ENCODE peak calls at places on chromosomes 3 and 15, in six cellular contexts. X, D, Y, H, V and K are unnamed samples.
A peak's percentile ranks its signal among the peaks of the same experiment; 100 is the strongest.

GRCh38 chr3:13513051-13513912 is 33.2 kb downstream of the HDAC11 start:
- DNase-seq in X (peak; percentile 61), D (peak; percentile 5), Y (no peak), H (peak; percentile 65), V (no peak), K (no peak)

GRCh38 chr3:133992385-133992784 is 37.3 kb downstream of the SLCO2A1 start:
- DNase-seq in X (no peak), D (no peak), Y (no peak), H (no peak), V (no peak), K (no peak)

GRCh38 chr3:115615001-115615447 is 8.3 kb upstream of the GAP43 start:
- DNase-seq in X (no peak), D (no peak), Y (no peak), H (peak; percentile 2), V (peak; percentile 18), K (no peak)

GRCh38 chr15:71443538-71443937 is 328.3 kb downstream of the THSD4 start:
- DNase-seq in X (peak; percentile 68), D (peak; percentile 62), Y (peak; percentile 47), H (peak; percentile 60), V (no peak), K (no peak)

GRCh38 chr3:142603340-142603730 is 7.1 kb downstream of the PLS1 start:
- DNase-seq in X (no peak), D (no peak), Y (no peak), H (no peak), V (no peak), K (no peak)

GRCh38 chr3:42216820-42217416 is 49.1 kb downstream of the CCK start:
- DNase-seq in X (no peak), D (no peak), Y (no peak), H (peak; percentile 38), V (no peak), K (no peak)

GRCh38 chr3:86578071-86578470 is 412.9 kb downstream of the VGLL3 start:
- DNase-seq in X (no peak), D (no peak), Y (no peak), H (no peak), V (no peak), K (no peak)

GRCh38 chr15:68667800-68668625 is 89.2 kb downstream of the CORO2B start:
- DNase-seq in X (no peak), D (no peak), Y (peak; percentile 35), H (no peak), V (no peak), K (no peak)

GRCh38 chr15:99251436-99251821 is at the start of gene LRRC28:
- DNase-seq in X (no peak), D (no peak), Y (no peak), H (no peak), V (no peak), K (no peak)

GRCh38 chr3:146090521-146090920 is 70.5 kb downstream of the PLOD2 start:
- DNase-seq in X (no peak), D (no peak), Y (no peak), H (no peak), V (no peak), K (no peak)

GRCh38 chr3:69353492-69353891 is 32.4 kb downstream of the FRMD4B start:
- DNase-seq in X (no peak), D (peak; percentile 74), Y (no peak), H (no peak), V (no peak), K (no peak)

GRCh38 chr3:114406286-114406685 is 112.5 kb downstream of the TIGIT start:
- DNase-seq in X (no peak), D (no peak), Y (no peak), H (peak; percentile 76), V (no peak), K (no peak)

GRCh38 chr3:134357261-134357913 is 16.9 kb downstream of the AMOTL2 start:
- DNase-seq in X (peak; percentile 35), D (peak; percentile 32), Y (peak; percentile 33), H (no peak), V (no peak), K (no peak)

GRCh38 chr3:193702967-193703366 is 110.0 kb downstream of the OPA1 start:
- DNase-seq in X (no peak), D (no peak), Y (no peak), H (peak; percentile 63), V (no peak), K (no peak)

GRCh38 chr3:102090646-102091045 is 241.3 kb downstream of the NFKBIZ start:
- DNase-seq in X (no peak), D (no peak), Y (no peak), H (peak; percentile 16), V (no peak), K (no peak)

GRCh38 chr15:98786706-98787105 is 138.4 kb downstream of the IGF1R start:
- DNase-seq in X (no peak), D (no peak), Y (no peak), H (no peak), V (no peak), K (no peak)

GRCh38 chr3:38579146-38579545 is 70.3 kb downstream of the SCN5A start:
- DNase-seq in X (peak; percentile 69), D (peak; percentile 43), Y (no peak), H (no peak), V (no peak), K (no peak)

GRCh38 chr15:78048410-78048946 is 29.0 kb downstream of the TBC1D2B start:
- DNase-seq in X (no peak), D (no peak), Y (no peak), H (no peak), V (no peak), K (no peak)

GRCh38 chr3:37290551-37290950 is 116.2 kb upstream of the LRRFIP2 start:
- DNase-seq in X (no peak), D (no peak), Y (no peak), H (peak; percentile 46), V (no peak), K (no peak)

GRCh38 chr3:29026959-29027358 is 253.9 kb upstream of the RBMS3 start:
- DNase-seq in X (no peak), D (no peak), Y (no peak), H (peak; percentile 19), V (no peak), K (no peak)

GRCh38 chr15:98164573-98164972 is 204.1 kb downstream of the ARRDC4 start:
- DNase-seq in X (no peak), D (no peak), Y (no peak), H (peak; percentile 48), V (no peak), K (no peak)

GRCh38 chr3:153291052-153291689 is 129.1 kb downstream of the RAP2B start:
- DNase-seq in X (no peak), D (no peak), Y (no peak), H (peak; percentile 52), V (peak; percentile 44), K (peak; percentile 17)

GRCh38 chr3:63523100-63523499 is 129.4 kb upstream of the SNTN start:
- DNase-seq in X (no peak), D (no peak), Y (no peak), H (peak; percentile 11), V (peak; percentile 1), K (peak; percentile 2)

GRCh38 chr3:167467848-167468611 is 5.8 kb downstream of the SERPINI2 start:
- DNase-seq in X (no peak), D (no peak), Y (no peak), H (no peak), V (no peak), K (peak; percentile 23)

GRCh38 chr3:195888981-195889842 is 19.1 kb downstream of the TNK2 start:
- DNase-seq in X (peak; percentile 30), D (no peak), Y (no peak), H (no peak), V (no peak), K (no peak)

GRCh38 chr15:91916051-91916450 is 62.5 kb downstream of the SLCO3A1 start:
- DNase-seq in X (no peak), D (no peak), Y (no peak), H (no peak), V (no peak), K (no peak)

GRCh38 chr3:127535901-127536817 is 54.4 kb downstream of the TPRA1 start:
- DNase-seq in X (no peak), D (no peak), Y (peak; percentile 45), H (no peak), V (no peak), K (no peak)

DNA sequence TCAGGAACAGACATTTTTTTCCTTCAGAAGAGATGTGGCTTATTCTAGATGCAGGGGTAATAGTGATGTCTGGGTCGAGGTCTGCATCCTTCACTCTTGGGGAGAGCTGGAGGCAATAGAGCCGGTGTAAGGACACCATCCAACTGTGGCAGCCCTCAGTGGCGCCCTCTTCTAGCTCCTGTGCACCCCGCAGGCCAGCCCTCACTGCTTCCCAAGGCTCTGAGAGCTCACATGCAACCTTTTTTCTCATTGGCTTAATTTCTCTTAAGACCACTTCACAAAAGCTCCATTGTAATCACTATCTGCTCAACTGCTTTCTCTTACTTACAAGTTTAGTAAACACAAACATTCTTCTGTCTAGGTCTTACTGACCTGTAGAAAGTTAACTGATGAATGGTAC is 3.9 kb upstream of the VPS8 start:
- DNase-seq in X (no peak), D (no peak), Y (no peak), H (no peak), V (peak; percentile 44), K (no peak)
- TF ChIP-seq CTCF in X (no peak), D (no peak), Y (no peak), H (peak; percentile 27), V (peak; percentile 52), K (no peak)

DNA sequence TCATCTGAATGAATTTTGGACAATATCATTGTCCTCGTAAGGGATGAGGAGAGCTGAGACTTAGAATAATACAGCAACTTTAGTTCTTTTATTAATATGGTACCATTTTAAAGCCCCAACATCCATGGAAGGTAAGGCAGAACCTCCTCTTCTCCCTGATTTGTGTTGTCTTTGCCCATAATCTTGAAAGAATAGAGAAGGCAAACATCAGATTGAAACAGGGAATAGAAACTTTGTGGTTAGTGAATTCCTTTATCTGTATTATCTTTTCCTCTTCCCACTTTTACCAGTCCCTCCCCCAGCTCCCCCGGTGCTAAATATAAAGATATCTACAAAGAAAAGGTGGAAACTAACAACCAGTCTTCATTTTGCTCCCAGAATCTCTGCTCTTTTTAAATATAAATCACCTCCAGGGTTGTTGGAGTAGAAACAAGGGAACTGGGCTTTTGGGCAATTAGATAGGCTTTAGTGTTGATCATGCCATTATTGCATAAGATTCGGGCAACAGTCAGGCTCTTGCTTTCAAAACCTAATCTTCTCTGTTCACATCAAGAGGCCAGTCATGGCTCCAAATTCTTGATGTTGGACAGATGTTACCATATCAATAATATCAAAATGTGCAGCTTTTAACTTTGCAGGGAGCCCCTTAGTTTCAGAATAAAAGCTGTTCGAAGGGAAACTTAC is 32.5 kb downstream of the ITPR1 start:
- DNase-seq in X (no peak), D (no peak), Y (no peak), H (no peak), V (no peak), K (no peak)
- H3K4me3 ChIP-seq in X (no peak overlapping the region), D (no peak overlapping the region), Y (no peak overlapping the region), H (no peak overlapping the region), V (no peak overlapping the region), K (no peak overlapping the region)

GRCh38 chr3:183503738-183504137 is 51.8 kb downstream of the KLHL6 start:
- DNase-seq in X (no peak), D (no peak), Y (no peak), H (no peak), V (no peak), K (no peak)
- TF ChIP-seq CTCF in X (no peak), D (no peak), Y (peak; percentile 35), H (no peak), V (no peak), K (no peak)

DNA sequence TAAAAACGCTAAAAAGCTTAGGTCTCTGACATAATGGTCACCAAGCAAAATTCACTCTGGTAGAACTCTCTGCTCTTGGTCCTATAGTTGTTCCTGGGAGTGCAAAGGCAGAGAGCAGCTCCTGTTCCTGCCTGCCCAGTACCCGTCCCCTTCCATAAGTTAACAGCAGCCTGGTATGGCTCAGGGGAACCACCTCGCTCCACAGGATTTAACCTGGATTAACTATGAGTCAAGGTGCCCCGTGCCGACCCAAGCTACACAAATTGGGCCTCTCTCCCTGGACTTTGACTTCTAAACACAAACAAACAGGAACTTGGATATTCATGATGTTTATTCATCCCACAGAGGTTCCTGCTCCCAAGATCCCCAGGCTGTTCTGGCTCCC is 32.1 kb downstream of the SCAP start:
- DNase-seq in X (no peak), D (no peak), Y (no peak), H (no peak), V (no peak), K (peak; percentile 92)
- H3K4me3 ChIP-seq in X (peak overlapping the region; percentile 30), D (no peak overlapping the region), Y (no peak overlapping the region), H (no peak overlapping the region), V (no peak overlapping the region), K (peak overlapping the region; percentile 34)